ENCODE peak calls at places on chromosome 13, in eight cellular contexts. I is testis, V is HCT116, R is epithelial cell of esophagus, A is OCI-LY7, D is nephron progenitor cell, Y is A549, X is vagina. E is an unnamed sample.

GRCh38 chr13:30892966-30893365 is 13.1 kb upstream of the MEDAG start:
- DNase-seq in V (peak; percentile 77), X (peak; percentile 28), A (peak; percentile 22), R (peak; percentile 23), I (peak; percentile 83), Y (peak; percentile 53), D (peak; percentile 75), E (no peak)

GRCh38 chr13:28384789-28385188 is 110.1 kb downstream of the FLT1 start:
- DNase-seq in R (no peak), X (no peak), I (no peak), V (no peak), Y (no peak), A (no peak), D (no peak), E (no peak)

GRCh38 chr13:42997381-42997780 is 5.3 kb upstream of the EPSTI1 start:
- DNase-seq in X (no peak), I (no peak), Y (no peak), D (no peak), V (no peak), R (no peak), A (no peak), E (no peak)

GRCh38 chr13:69928262-69928661 is 179.4 kb upstream of the ATXN8OS start:
- DNase-seq in X (no peak), Y (no peak), I (no peak), V (no peak), A (no peak), R (no peak), D (no peak), E (no peak)

GRCh38 chr13:40318366-40318765 is 348.1 kb downstream of the FOXO1 start:
- DNase-seq in Y (no peak), D (no peak), I (peak; percentile 68), R (peak; percentile 82), V (no peak), X (no peak), A (peak; percentile 22), E (no peak)

GRCh38 chr13:60165391-60166099 is 1.8 kb upstream of the DIAPH3 start:
- DNase-seq in X (no peak), D (no peak), Y (no peak), R (peak; percentile 13), A (no peak), V (no peak), I (no peak), E (no peak)

GRCh38 chr13:99959538-99960230 is 11.9 kb downstream of the ZIC5 start:
- DNase-seq in V (no peak), R (no peak), X (no peak), I (no peak), A (no peak), Y (no peak), D (peak; percentile 30), E (no peak)

GRCh38 chr13:20489185-20489820 is 36.4 kb downstream of the CRYL1 start:
- DNase-seq in A (peak; percentile 55), V (peak; percentile 49), Y (no peak), I (peak; percentile 73), D (no peak), X (no peak), R (peak; percentile 26), E (no peak)

GRCh38 chr13:63086286-63086685 is 1670.6 kb upstream of the PCDH20 start:
- DNase-seq in V (no peak), I (no peak), Y (no peak), R (no peak), D (no peak), X (no peak), A (no peak), E (no peak)

GRCh38 chr13:98916403-98916802 is 61.5 kb downstream of the DOCK9 start:
- DNase-seq in V (no peak), I (no peak), Y (no peak), X (no peak), A (no peak), D (no peak), R (no peak), E (no peak)

GRCh38 chr13:98919566-98919965 is 58.3 kb downstream of the DOCK9 start:
- DNase-seq in I (no peak), D (no peak), R (no peak), V (no peak), A (peak; percentile 5), Y (no peak), X (no peak), E (no peak)

GRCh38 chr13:98921015-98921414 is 56.8 kb downstream of the DOCK9 start:
- DNase-seq in A (no peak), R (no peak), V (no peak), D (no peak), I (no peak), X (no peak), Y (no peak), E (no peak)

GRCh38 chr13:98915563-98916348 is 62.1 kb downstream of the DOCK9 start:
- DNase-seq in X (no peak), D (no peak), Y (no peak), A (no peak), V (no peak), I (no peak), R (peak; percentile 36), E (no peak)

GRCh38 chr13:98918771-98919170 is 59.1 kb downstream of the DOCK9 start:
- DNase-seq in R (no peak), V (no peak), X (no peak), I (no peak), A (peak; percentile 78), D (no peak), Y (no peak), E (no peak)
- TF ChIP-seq CTCF in R (no peak), V (no peak), X (no peak), I (no peak), A (no peak), D (no peak), Y (no peak), E (no peak)

DNA sequence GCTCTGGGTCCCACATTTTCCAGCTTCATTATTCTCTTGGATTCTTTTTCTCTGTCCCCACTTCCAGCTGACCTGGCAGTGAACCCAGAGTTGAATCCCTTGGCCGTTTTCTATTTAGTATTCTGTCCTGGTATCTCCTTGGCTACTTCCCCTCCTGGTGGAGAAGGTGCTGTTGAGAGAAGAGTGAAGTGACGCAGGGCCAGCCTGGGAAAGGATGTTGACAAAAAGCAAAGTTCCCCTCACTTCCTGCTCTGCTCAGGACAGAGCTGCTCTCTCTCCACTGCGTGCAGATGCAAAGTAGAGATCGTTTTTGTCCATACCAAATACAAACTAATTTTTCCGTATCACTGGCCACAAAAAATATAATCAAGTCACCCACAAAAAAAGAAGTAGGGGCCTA is 303.0 kb downstream of the IRS2 start:
- DNase-seq in V (no peak), A (no peak), R (no peak), I (no peak), Y (no peak), D (no peak), X (no peak), E (no peak)
- TF ChIP-seq CTCF in V (no peak), A (no peak), R (no peak), I (no peak), Y (no peak), D (no peak), X (no peak), E (no peak)

GRCh38 chr13:58999851-59000250 is 1163.9 kb downstream of the DIAPH3 start:
- DNase-seq in R (no peak), I (no peak), A (no peak), V (no peak), Y (no peak), X (no peak), D (no peak), E (no peak)

GRCh38 chr13:58991826-58992477 is 1171.8 kb downstream of the DIAPH3 start:
- DNase-seq in A (no peak), R (peak; percentile 72), X (no peak), Y (no peak), I (no peak), V (no peak), D (no peak), E (no peak)

GRCh38 chr13:58992478-58993042 is 1171.2 kb downstream of the DIAPH3 start:
- DNase-seq in X (no peak), R (no peak), I (no peak), D (no peak), Y (no peak), V (no peak), A (no peak), E (no peak)

GRCh38 chr13:58994077-58994476 is 1169.7 kb downstream of the DIAPH3 start:
- DNase-seq in D (no peak), R (no peak), Y (no peak), A (no peak), X (no peak), I (no peak), V (no peak), E (no peak)

GRCh38 chr13:58994778-58995177 is 1169.0 kb downstream of the DIAPH3 start:
- DNase-seq in I (no peak), V (no peak), D (no peak), Y (no peak), A (peak; percentile 10), X (no peak), R (peak; percentile 8), E (no peak)
- TF ChIP-seq CTCF in I (no peak), V (no peak), D (no peak), Y (no peak), A (peak; percentile 65), X (no peak), R (peak; percentile 12), E (no peak)

DNA sequence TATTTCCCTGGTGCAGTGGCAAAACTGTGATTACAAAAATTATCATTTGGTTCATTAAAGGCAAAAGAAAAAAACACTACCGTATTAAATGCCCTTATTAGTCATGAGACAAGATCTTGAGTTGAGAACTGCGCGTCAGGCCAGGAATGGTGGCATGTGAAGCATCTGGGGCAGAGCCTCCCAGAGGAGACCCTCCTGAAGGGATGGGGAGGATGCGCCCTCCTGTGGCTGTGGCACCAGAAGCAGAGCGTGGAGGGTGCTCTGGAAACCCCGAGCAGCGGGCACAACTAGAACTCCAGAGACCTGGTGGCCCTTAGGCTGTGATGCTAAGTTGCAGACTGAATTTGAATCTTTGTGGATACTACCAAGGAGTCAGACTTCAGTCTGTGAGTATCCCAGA is 11.5 kb downstream of the CUL4A start:
- DNase-seq in Y (peak; percentile 19), A (no peak), X (no peak), I (no peak), D (no peak), R (no peak), V (no peak), E (peak; percentile 33)
- TF ChIP-seq CTCF in Y (no peak), A (no peak), X (no peak), I (no peak), D (no peak), R (peak; percentile 7), V (no peak), E (no peak)

DNA sequence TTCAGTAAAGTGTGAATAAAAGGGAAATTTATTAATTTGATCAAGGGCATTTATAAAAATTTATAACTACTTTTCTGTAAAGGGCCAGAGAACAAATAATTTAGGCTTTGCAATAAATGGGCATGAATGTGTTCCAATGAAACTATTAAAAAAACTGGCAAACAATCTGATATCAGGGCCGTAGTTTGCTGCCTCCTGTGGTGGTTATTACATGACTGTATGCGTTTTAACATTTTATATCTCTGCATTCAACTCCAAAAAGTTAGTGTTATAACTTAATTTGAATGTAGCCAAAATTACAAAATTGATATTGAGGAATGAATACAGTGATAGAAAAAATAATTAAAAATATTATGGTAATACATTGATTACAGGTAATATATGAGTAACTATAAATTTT is 80.5 kb upstream of the POSTN start:
- DNase-seq in R (no peak), A (no peak), Y (no peak), V (no peak), I (no peak), D (no peak), X (no peak), E (no peak)
- TF ChIP-seq CTCF in R (no peak), A (peak; percentile 33), Y (no peak), V (no peak), I (no peak), D (peak; percentile 11), X (no peak), E (no peak)

GRCh38 chr13:33262997-33263396 is 22.6 kb downstream of the STARD13 start:
- DNase-seq in X (no peak), R (no peak), Y (no peak), I (no peak), D (no peak), A (peak; percentile 10), V (no peak), E (no peak)
- TF ChIP-seq CTCF in X (no peak), R (peak; percentile 4), Y (no peak), I (no peak), D (no peak), A (peak; percentile 40), V (no peak), E (no peak)